ENCODE peak calls at places on chromosomes 2 and 18, in ten cellular contexts. One of them, this sample, is unnamed.

GRCh38 chr2:54529935-54530334 is 73.8 kb downstream of the SPTBN1 start:
- DNase-seq in activated CD4-positive, CD25-positive, alpha-beta regulatory T cell: no peak
- DNase-seq in activated CD4-positive, alpha-beta memory T cell treated with anti-CD3 and anti-CD28 coated beads for 36 hours: no peak
- DNase-seq in GM04503: no peak
- DNase-seq in T follicular helper cell: no peak
- DNase-seq in NT2/D1: no peak
- DNase-seq in SW 1271: no peak
- DNase-seq in mesenteric fat pad: no peak
- DNase-seq in CMK: no peak
- DNase-seq in kidney epithelial cell: no peak
- DNase-seq in this sample: no peak

GRCh38 chr2:109318150-109318948 is 189.3 kb downstream of the SH3RF3 start:
- DNase-seq in SW 1271: no peak
- DNase-seq in T follicular helper cell: no peak
- DNase-seq in NT2/D1: no peak
- DNase-seq in activated CD4-positive, CD25-positive, alpha-beta regulatory T cell: no peak
- DNase-seq in GM04503: peak; percentile 82
- DNase-seq in activated CD4-positive, alpha-beta memory T cell treated with anti-CD3 and anti-CD28 coated beads for 36 hours: no peak
- DNase-seq in mesenteric fat pad: no peak
- DNase-seq in kidney epithelial cell: peak; percentile 41
- DNase-seq in CMK: no peak
- DNase-seq in this sample: peak; percentile 89

GRCh38 chr18:25648724-25649260 is 296.8 kb upstream of the ZNF521 start:
- DNase-seq in T follicular helper cell: no peak
- DNase-seq in activated CD4-positive, CD25-positive, alpha-beta regulatory T cell: no peak
- DNase-seq in mesenteric fat pad: no peak
- DNase-seq in GM04503: no peak
- DNase-seq in SW 1271: no peak
- DNase-seq in kidney epithelial cell: no peak
- DNase-seq in NT2/D1: no peak
- DNase-seq in CMK: no peak
- DNase-seq in activated CD4-positive, alpha-beta memory T cell treated with anti-CD3 and anti-CD28 coated beads for 36 hours: no peak
- DNase-seq in this sample: no peak

GRCh38 chr2:31788273-31788672 is 207.5 kb upstream of the SRD5A2 start:
- DNase-seq in GM04503: no peak
- DNase-seq in T follicular helper cell: no peak
- DNase-seq in SW 1271: no peak
- DNase-seq in NT2/D1: no peak
- DNase-seq in activated CD4-positive, CD25-positive, alpha-beta regulatory T cell: no peak
- DNase-seq in activated CD4-positive, alpha-beta memory T cell treated with anti-CD3 and anti-CD28 coated beads for 36 hours: no peak
- DNase-seq in mesenteric fat pad: no peak
- DNase-seq in CMK: no peak
- DNase-seq in kidney epithelial cell: no peak
- DNase-seq in this sample: no peak

GRCh38 chr2:7430421-7430868 is 513.2 kb downstream of the RNF144A start:
- DNase-seq in kidney epithelial cell: no peak
- DNase-seq in activated CD4-positive, CD25-positive, alpha-beta regulatory T cell: no peak
- DNase-seq in GM04503: no peak
- DNase-seq in CMK: no peak
- DNase-seq in activated CD4-positive, alpha-beta memory T cell treated with anti-CD3 and anti-CD28 coated beads for 36 hours: peak; percentile 33
- DNase-seq in SW 1271: no peak
- DNase-seq in T follicular helper cell: no peak
- DNase-seq in mesenteric fat pad: no peak
- DNase-seq in NT2/D1: no peak
- DNase-seq in this sample: no peak

GRCh38 chr18:50091495-50092249 is 103.3 kb downstream of the MYO5B start:
- DNase-seq in activated CD4-positive, CD25-positive, alpha-beta regulatory T cell: no peak
- DNase-seq in T follicular helper cell: no peak
- DNase-seq in kidney epithelial cell: no peak
- DNase-seq in NT2/D1: no peak
- DNase-seq in activated CD4-positive, alpha-beta memory T cell treated with anti-CD3 and anti-CD28 coated beads for 36 hours: no peak
- DNase-seq in GM04503: no peak
- DNase-seq in SW 1271: no peak
- DNase-seq in CMK: no peak
- DNase-seq in mesenteric fat pad: no peak
- DNase-seq in this sample: no peak

GRCh38 chr2:62393293-62393692 is 112.7 kb downstream of the TMEM17 start:
- DNase-seq in kidney epithelial cell: no peak
- DNase-seq in CMK: no peak
- DNase-seq in T follicular helper cell: no peak
- DNase-seq in activated CD4-positive, alpha-beta memory T cell treated with anti-CD3 and anti-CD28 coated beads for 36 hours: no peak
- DNase-seq in GM04503: no peak
- DNase-seq in NT2/D1: no peak
- DNase-seq in activated CD4-positive, CD25-positive, alpha-beta regulatory T cell: no peak
- DNase-seq in mesenteric fat pad: no peak
- DNase-seq in SW 1271: no peak
- DNase-seq in this sample: no peak

GRCh38 chr18:75977069-75977468 is 518.0 kb downstream of the ZNF516 start:
- DNase-seq in T follicular helper cell: no peak
- DNase-seq in GM04503: peak; percentile 3
- DNase-seq in activated CD4-positive, alpha-beta memory T cell treated with anti-CD3 and anti-CD28 coated beads for 36 hours: no peak
- DNase-seq in CMK: no peak
- DNase-seq in NT2/D1: no peak
- DNase-seq in kidney epithelial cell: no peak
- DNase-seq in activated CD4-positive, CD25-positive, alpha-beta regulatory T cell: no peak
- DNase-seq in mesenteric fat pad: no peak
- DNase-seq in SW 1271: no peak
- DNase-seq in this sample: peak; percentile 12

GRCh38 chr2:173983414-173983871 is 18.3 kb upstream of the SP3 start:
- DNase-seq in CMK: no peak
- DNase-seq in activated CD4-positive, alpha-beta memory T cell treated with anti-CD3 and anti-CD28 coated beads for 36 hours: no peak
- DNase-seq in T follicular helper cell: no peak
- DNase-seq in kidney epithelial cell: no peak
- DNase-seq in NT2/D1: no peak
- DNase-seq in mesenteric fat pad: no peak
- DNase-seq in GM04503: no peak
- DNase-seq in SW 1271: no peak
- DNase-seq in activated CD4-positive, CD25-positive, alpha-beta regulatory T cell: no peak
- DNase-seq in this sample: no peak

GRCh38 chr18:31424383-31424988 is 23.1 kb upstream of the DSG3 start:
- DNase-seq in activated CD4-positive, alpha-beta memory T cell treated with anti-CD3 and anti-CD28 coated beads for 36 hours: peak; percentile 14
- DNase-seq in mesenteric fat pad: no peak
- DNase-seq in GM04503: no peak
- DNase-seq in activated CD4-positive, CD25-positive, alpha-beta regulatory T cell: no peak
- DNase-seq in kidney epithelial cell: peak; percentile 26
- DNase-seq in SW 1271: no peak
- DNase-seq in CMK: no peak
- DNase-seq in T follicular helper cell: no peak
- DNase-seq in NT2/D1: peak; percentile 18
- DNase-seq in this sample: no peak

GRCh38 chr18:51514128-51514527 is 316.6 kb upstream of the MEX3C start:
- DNase-seq in T follicular helper cell: no peak
- DNase-seq in kidney epithelial cell: no peak
- DNase-seq in NT2/D1: no peak
- DNase-seq in CMK: no peak
- DNase-seq in activated CD4-positive, alpha-beta memory T cell treated with anti-CD3 and anti-CD28 coated beads for 36 hours: no peak
- DNase-seq in activated CD4-positive, CD25-positive, alpha-beta regulatory T cell: no peak
- DNase-seq in mesenteric fat pad: no peak
- DNase-seq in GM04503: no peak
- DNase-seq in SW 1271: no peak
- DNase-seq in this sample: no peak

GRCh38 chr2:122136071-122136470 is 380.6 kb downstream of the TSN start:
- DNase-seq in GM04503: no peak
- DNase-seq in activated CD4-positive, alpha-beta memory T cell treated with anti-CD3 and anti-CD28 coated beads for 36 hours: peak; percentile 26
- DNase-seq in kidney epithelial cell: no peak
- DNase-seq in SW 1271: peak; percentile 14
- DNase-seq in NT2/D1: peak; percentile 63
- DNase-seq in CMK: peak; percentile 54
- DNase-seq in activated CD4-positive, CD25-positive, alpha-beta regulatory T cell: no peak
- DNase-seq in T follicular helper cell: no peak
- DNase-seq in mesenteric fat pad: no peak
- DNase-seq in this sample: no peak

This sample was measured in BJ.